ENCODE peak calls at places on chromosomes 6 and 20, in five cellular contexts. One of them, this sample, is unnamed.

GRCh38 chr6:6711832-6712231 is 123.3 kb downstream of the LY86 start:
- DNase-seq in astrocyte of the spinal cord: no peak
- DNase-seq in GF-D8: peak
- DNase-seq in GM04504: no peak
- DNase-seq in myocyte: no peak
- DNase-seq in this sample: peak

GRCh38 chr6:44035621-44036020 is 91.6 kb downstream of the MRPL14 start:
- DNase-seq in GF-D8: no peak
- DNase-seq in myocyte: no peak
- DNase-seq in GM04504: no peak
- DNase-seq in astrocyte of the spinal cord: no peak
- DNase-seq in this sample: no peak

GRCh38 chr20:57211406-57211805 is 55.0 kb downstream of the BMP7 start:
- DNase-seq in GM04504: no peak
- DNase-seq in GF-D8: no peak
- DNase-seq in myocyte: no peak
- DNase-seq in astrocyte of the spinal cord: no peak
- DNase-seq in this sample: no peak

GRCh38 chr6:168031411-168032382 is 34.2 kb downstream of the KIF25 start:
- DNase-seq in astrocyte of the spinal cord: peak
- DNase-seq in myocyte: no peak
- DNase-seq in GF-D8: peak
- DNase-seq in GM04504: peak
- DNase-seq in this sample: no peak

GRCh38 chr20:31515775-31516107 is 1.5 kb downstream of the HM13 start:
- DNase-seq in GF-D8: peak
- DNase-seq in GM04504: no peak
- DNase-seq in myocyte: no peak
- DNase-seq in astrocyte of the spinal cord: no peak
- DNase-seq in this sample: no peak

GRCh38 chr20:43988867-43989266 is 74.2 kb downstream of the TOX2 start:
- DNase-seq in GF-D8: no peak
- DNase-seq in myocyte: peak
- DNase-seq in GM04504: no peak
- DNase-seq in astrocyte of the spinal cord: peak
- DNase-seq in this sample: no peak

GRCh38 chr6:168226095-168226781 is 93.3 kb downstream of the DACT2 start:
- DNase-seq in GF-D8: no peak
- DNase-seq in astrocyte of the spinal cord: no peak
- DNase-seq in myocyte: no peak
- DNase-seq in GM04504: no peak
- DNase-seq in this sample: no peak

GRCh38 chr6:107973594-107973993 is 15.6 kb upstream of the SEC63 start:
- DNase-seq in astrocyte of the spinal cord: no peak
- DNase-seq in GM04504: no peak
- DNase-seq in myocyte: no peak
- DNase-seq in GF-D8: no peak
- DNase-seq in this sample: no peak

GRCh38 chr6:28811873-28812272 is 111.9 kb downstream of the TRIM27 start:
- DNase-seq in GF-D8: no peak
- DNase-seq in GM04504: no peak
- DNase-seq in astrocyte of the spinal cord: no peak
- DNase-seq in myocyte: no peak
- DNase-seq in this sample: no peak

GRCh38 chr6:44041461-44042260 is 85.6 kb downstream of the MRPL14 start:
- DNase-seq in GM04504: peak
- DNase-seq in myocyte: peak
- DNase-seq in GF-D8: no peak
- DNase-seq in astrocyte of the spinal cord: peak
- DNase-seq in this sample: peak

GRCh38 chr20:61968932-61969331 is 96.7 kb downstream of the TAF4 start:
- DNase-seq in myocyte: no peak
- DNase-seq in GM04504: no peak
- DNase-seq in GF-D8: no peak
- DNase-seq in astrocyte of the spinal cord: no peak
- DNase-seq in this sample: no peak

GRCh38 chr6:101578306-101578705 is 184.8 kb downstream of the GRIK2 start:
- DNase-seq in myocyte: no peak
- DNase-seq in GM04504: no peak
- DNase-seq in GF-D8: no peak
- DNase-seq in astrocyte of the spinal cord: no peak
- DNase-seq in this sample: no peak

GRCh38 chr6:28167068-28167467 is 25.4 kb downstream of the ZKSCAN8 start:
- DNase-seq in myocyte: peak
- DNase-seq in GF-D8: no peak
- DNase-seq in GM04504: peak
- DNase-seq in astrocyte of the spinal cord: peak
- DNase-seq in this sample: no peak

GRCh38 chr6:47785187-47785586 is 3.4 kb downstream of the OPN5 start:
- DNase-seq in myocyte: no peak
- DNase-seq in GM04504: no peak
- DNase-seq in astrocyte of the spinal cord: no peak
- DNase-seq in GF-D8: no peak
- DNase-seq in this sample: no peak

GRCh38 chr6:134249759-134250602 is 67.9 kb downstream of the SGK1 start:
- DNase-seq in myocyte: no peak
- DNase-seq in GM04504: no peak
- DNase-seq in astrocyte of the spinal cord: peak
- DNase-seq in GF-D8: no peak
- DNase-seq in this sample: no peak

GRCh38 chr20:64161595-64162238 is 2.5 kb upstream of the MYT1 start:
- DNase-seq in GM04504: peak
- DNase-seq in myocyte: peak
- DNase-seq in astrocyte of the spinal cord: peak
- DNase-seq in GF-D8: no peak
- DNase-seq in this sample: no peak

GRCh38 chr6:57159127-57159526 is 13.0 kb upstream of the BAG2 start:
- DNase-seq in GM04504: no peak
- DNase-seq in myocyte: no peak
- DNase-seq in astrocyte of the spinal cord: no peak
- DNase-seq in GF-D8: no peak
- DNase-seq in this sample: no peak

GRCh38 chr6:150142304-150142656 is 564 bp upstream of the PPP1R14C start:
- DNase-seq in GF-D8: no peak
- DNase-seq in myocyte: no peak
- DNase-seq in astrocyte of the spinal cord: no peak
- DNase-seq in GM04504: no peak
- DNase-seq in this sample: no peak

GRCh38 chr6:165091121-165091785 is 218.2 kb downstream of the C6orf118 start:
- DNase-seq in GF-D8: no peak
- DNase-seq in astrocyte of the spinal cord: no peak
- DNase-seq in myocyte: peak
- DNase-seq in GM04504: peak
- DNase-seq in this sample: no peak

GRCh38 chr6:13450628-13451027 is 36.8 kb downstream of the GFOD1 start:
- DNase-seq in GF-D8: no peak
- DNase-seq in astrocyte of the spinal cord: no peak
- DNase-seq in myocyte: no peak
- DNase-seq in GM04504: no peak
- DNase-seq in this sample: no peak

GRCh38 chr6:116278853-116279231 is 888 bp downstream of the TSPYL1 start:
- DNase-seq in GM04504: no peak
- DNase-seq in myocyte: peak
- DNase-seq in astrocyte of the spinal cord: no peak
- DNase-seq in GF-D8: no peak
- DNase-seq in this sample: no peak

GRCh38 chr6:96975848-96976247 is 51.3 kb downstream of the KLHL32 start:
- DNase-seq in GF-D8: no peak
- DNase-seq in myocyte: no peak
- DNase-seq in astrocyte of the spinal cord: no peak
- DNase-seq in GM04504: no peak
- DNase-seq in this sample: no peak

GRCh38 chr6:108312604-108313003 is 17.8 kb downstream of the AFG1L start:
- DNase-seq in astrocyte of the spinal cord: no peak
- DNase-seq in myocyte: no peak
- DNase-seq in GF-D8: no peak
- DNase-seq in GM04504: no peak
- DNase-seq in this sample: no peak

GRCh38 chr20:18388860-18389259 is 78.0 kb downstream of the DZANK1 start:
- DNase-seq in GM04504: no peak
- DNase-seq in GF-D8: no peak
- DNase-seq in myocyte: peak
- DNase-seq in astrocyte of the spinal cord: peak
- DNase-seq in this sample: no peak

GRCh38 chr20:44683263-44684046 is 31.7 kb upstream of the CCN5 start:
- DNase-seq in GF-D8: no peak
- DNase-seq in astrocyte of the spinal cord: no peak
- DNase-seq in myocyte: peak
- DNase-seq in GM04504: no peak
- DNase-seq in this sample: peak

GRCh38 chr6:41208439-41209106 is 7.6 kb upstream of the TREML2 start:
- DNase-seq in GF-D8: no peak
- DNase-seq in astrocyte of the spinal cord: no peak
- DNase-seq in myocyte: no peak
- DNase-seq in GM04504: no peak
- DNase-seq in this sample: no peak

GRCh38 chr20:17505664-17506517 is 25.3 kb downstream of the BFSP1 start:
- DNase-seq in myocyte: no peak
- DNase-seq in GF-D8: no peak
- DNase-seq in GM04504: no peak
- DNase-seq in astrocyte of the spinal cord: peak
- DNase-seq in this sample: no peak

GRCh38 chr20:38937000-38937399 is 10.8 kb downstream of the FAM83D start:
- DNase-seq in GM04504: no peak
- DNase-seq in myocyte: no peak
- DNase-seq in GF-D8: no peak
- DNase-seq in astrocyte of the spinal cord: no peak
- DNase-seq in this sample: no peak

GRCh38 chr6:132198040-132198439 is 203.2 kb downstream of the MOXD1 start:
- DNase-seq in astrocyte of the spinal cord: no peak
- DNase-seq in GM04504: no peak
- DNase-seq in GF-D8: no peak
- DNase-seq in myocyte: peak
- DNase-seq in this sample: no peak

GRCh38 chr6:33018904-33019303 is 9.5 kb upstream of the HLA-DOA start:
- DNase-seq in GF-D8: peak
- DNase-seq in myocyte: peak
- DNase-seq in GM04504: no peak
- DNase-seq in astrocyte of the spinal cord: peak
- DNase-seq in this sample: peak

GRCh38 chr6:47134476-47135189 is 92.5 kb upstream of the ADGRF1 start:
- DNase-seq in GM04504: peak
- DNase-seq in myocyte: peak
- DNase-seq in GF-D8: no peak
- DNase-seq in astrocyte of the spinal cord: peak
- DNase-seq in this sample: no peak

GRCh38 chr6:99096186-99096585 is 148.4 kb upstream of the FBXL4 start:
- DNase-seq in GF-D8: no peak
- DNase-seq in GM04504: no peak
- DNase-seq in astrocyte of the spinal cord: no peak
- DNase-seq in myocyte: no peak
- DNase-seq in this sample: no peak

GRCh38 chr20:16393836-16394235 is 179.4 kb downstream of the KIF16B start:
- DNase-seq in GF-D8: no peak
- DNase-seq in GM04504: no peak
- DNase-seq in astrocyte of the spinal cord: no peak
- DNase-seq in myocyte: no peak
- DNase-seq in this sample: no peak

GRCh38 chr20:46206025-46206424 is 87.9 kb downstream of the CD40 start:
- DNase-seq in GM04504: no peak
- DNase-seq in myocyte: peak
- DNase-seq in GF-D8: peak
- DNase-seq in astrocyte of the spinal cord: no peak
- DNase-seq in this sample: peak

GRCh38 chr6:148851683-148852556 is 105.1 kb downstream of the UST start:
- DNase-seq in astrocyte of the spinal cord: no peak
- DNase-seq in myocyte: no peak
- DNase-seq in GM04504: no peak
- DNase-seq in GF-D8: no peak
- DNase-seq in this sample: no peak

GRCh38 chr6:100372326-100372725 is 92.4 kb downstream of the SIM1 start:
- DNase-seq in GF-D8: no peak
- DNase-seq in astrocyte of the spinal cord: no peak
- DNase-seq in GM04504: no peak
- DNase-seq in myocyte: no peak
- DNase-seq in this sample: no peak

GRCh38 chr6:159836294-159837140 is 36.4 kb downstream of the PNLDC1 start:
- DNase-seq in myocyte: no peak
- DNase-seq in GF-D8: no peak
- DNase-seq in GM04504: no peak
- DNase-seq in astrocyte of the spinal cord: no peak
- DNase-seq in this sample: no peak

This sample was measured in GDM1.